ENCODE peak calls at places on chromosomes 3 and 15, in eight cellular contexts. A, K, Y, J, P, Z, V and W are unnamed samples. For H3K4me1, the result is how much of the 10 kb centered on the place peaks cover.

GRCh38 chr3:192063570-192063969 is 602.6 kb downstream of the PYDC2 start:
- DNase-seq in A (no peak), K (peak), Y (no peak), J (no peak), P (no peak), Z (peak), V (peak), W (no peak)

GRCh38 chr3:50237133-50237651 is 1.2 kb downstream of the GNAI2 start:
- DNase-seq in A (no peak), K (no peak), Y (no peak), J (peak), P (no peak), Z (peak), V (no peak), W (no peak)

GRCh38 chr3:97278506-97278905 is 464.1 kb downstream of the EPHA6 start:
- DNase-seq in A (no peak), K (no peak), Y (no peak), J (no peak), P (no peak), Z (no peak), V (no peak), W (no peak)

GRCh38 chr15:57470543-57470942 is 94.2 kb downstream of the CGNL1 start:
- DNase-seq in A (no peak), K (no peak), Y (no peak), J (no peak), P (no peak), Z (no peak), V (no peak), W (no peak)

GRCh38 chr15:53787349-53787748 is 27.9 kb upstream of the WDR72 start:
- DNase-seq in A (no peak), K (no peak), Y (no peak), J (no peak), P (no peak), Z (no peak), V (no peak), W (no peak)

GRCh38 chr3:114711321-114711891 is 417.6 kb downstream of the TIGIT start:
- DNase-seq in A (no peak), K (no peak), Y (no peak), J (no peak), P (no peak), Z (no peak), V (no peak), W (no peak)

GRCh38 chr15:51193979-51194378 is 99.3 kb upstream of the TNFAIP8L3 start:
- DNase-seq in A (no peak), K (no peak), Y (no peak), J (no peak), P (no peak), Z (no peak), V (no peak), W (no peak)

GRCh38 chr3:111903067-111903511 is 44.0 kb downstream of the PHLDB2 start:
- DNase-seq in A (no peak), K (no peak), Y (no peak), J (no peak), P (no peak), Z (no peak), V (peak), W (no peak)

GRCh38 chr15:69703495-69704187 is 251.0 kb downstream of the RPLP1 start:
- DNase-seq in A (no peak), K (no peak), Y (no peak), J (no peak), P (no peak), Z (no peak), V (no peak), W (no peak)

DNA sequence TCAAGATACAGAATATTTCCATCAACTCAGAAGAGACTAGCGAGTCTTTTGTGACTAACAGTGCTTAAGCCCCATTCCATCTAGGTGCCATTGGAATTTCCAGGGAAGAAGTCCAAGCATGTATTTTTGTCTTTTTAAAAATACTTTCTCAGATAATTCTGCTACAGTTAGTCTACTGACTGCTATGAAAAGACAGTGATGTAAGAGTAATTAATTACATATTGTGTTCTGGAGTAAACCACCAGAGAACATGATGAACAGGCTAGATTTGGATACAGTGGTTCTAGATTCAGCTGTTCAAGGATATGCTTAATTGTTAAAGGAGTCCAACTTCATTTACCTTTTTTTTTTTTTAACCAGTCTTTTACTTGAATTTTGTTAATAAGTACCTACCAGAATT is 34.8 kb upstream of the PAK6 start:
- DNase-seq in A (no peak), K (no peak), Y (no peak), J (no peak), P (no peak), Z (no peak), V (no peak), W (no peak)
- H3K4me1 ChIP-seq in A (under half), K (under half), Y (under half), J (under half), P (under half), Z (under half), V (under half), W (under half)

GRCh38 chr3:10493202-10493589 is 12.2 kb downstream of the ATP2B2 start:
- DNase-seq in A (no peak), K (no peak), Y (no peak), J (no peak), P (no peak), Z (no peak), V (no peak), W (no peak)
- H3K4me1 ChIP-seq in A (under half), K (under half), Y (under half), J (under half), P (under half), Z (under half), V (under half), W (under half)

GRCh38 chr15:63986185-63986680 is 60.1 kb downstream of the DAPK2 start:
- DNase-seq in A (no peak), K (no peak), Y (no peak), J (no peak), P (no peak), Z (no peak), V (no peak), W (no peak)
- H3K4me1 ChIP-seq in A (under half), K (under half), Y (under half), J (under half), P (under half), Z (under half), V (under half), W (under half)

GRCh38 chr3:34256021-34256420 is 457.6 kb downstream of the PDCD6IP start:
- DNase-seq in A (no peak), K (no peak), Y (no peak), J (no peak), P (no peak), Z (no peak), V (no peak), W (no peak)

GRCh38 chr3:34260266-34260990 is 462.0 kb downstream of the PDCD6IP start:
- DNase-seq in A (peak), K (peak), Y (no peak), J (no peak), P (peak), Z (peak), V (peak), W (peak)

GRCh38 chr3:34254285-34254684 is 455.9 kb downstream of the PDCD6IP start:
- DNase-seq in A (no peak), K (no peak), Y (no peak), J (no peak), P (no peak), Z (no peak), V (no peak), W (no peak)

GRCh38 chr3:34258271-34259015 is 460.0 kb downstream of the PDCD6IP start:
- DNase-seq in A (no peak), K (peak), Y (no peak), J (no peak), P (no peak), Z (no peak), V (no peak), W (no peak)

GRCh38 chr3:34256791-34257190 is 458.4 kb downstream of the PDCD6IP start:
- DNase-seq in A (no peak), K (no peak), Y (no peak), J (no peak), P (no peak), Z (no peak), V (no peak), W (no peak)
- H3K4me1 ChIP-seq in A (under half), K (under half), Y (half or more), J (under half), P (under half), Z (under half), V (under half), W (under half)

GRCh38 chr15:71449363-71449762 is 334.1 kb downstream of the THSD4 start:
- DNase-seq in A (no peak), K (no peak), Y (no peak), J (no peak), P (no peak), Z (no peak), V (no peak), W (no peak)

GRCh38 chr15:71451080-71451479 is 335.8 kb downstream of the THSD4 start:
- DNase-seq in A (no peak), K (no peak), Y (no peak), J (no peak), P (no peak), Z (no peak), V (no peak), W (no peak)

GRCh38 chr15:71448688-71449114 is 333.4 kb downstream of the THSD4 start:
- DNase-seq in A (peak), K (peak), Y (no peak), J (no peak), P (peak), Z (peak), V (peak), W (no peak)

GRCh38 chr15:71447328-71448250 is 332.3 kb downstream of the THSD4 start:
- DNase-seq in A (no peak), K (peak), Y (no peak), J (no peak), P (no peak), Z (no peak), V (peak), W (no peak)

GRCh38 chr15:71449956-71450355 is 334.7 kb downstream of the THSD4 start:
- DNase-seq in A (no peak), K (no peak), Y (no peak), J (no peak), P (no peak), Z (no peak), V (no peak), W (no peak)
- H3K4me1 ChIP-seq in A (under half), K (under half), Y (under half), J (under half), P (under half), Z (under half), V (under half), W (under half)